ENCODE peak calls at places on chromosomes 4 and X, in nine cellular contexts. S is thoracic aorta, R is lung, N is upper lobe of right lung, E is Peyer's patch, A is colonic mucosa, Z is fibroblast of pulmonary artery, Q is pancreas, J is dorsolateral prefrontal cortex. B is an unnamed sample.

GRCh38 chrX:18449271-18449670 is 23.9 kb downstream of the CDKL5 start:
- DNase-seq in S (no peak), R (no peak), N (no peak), E (no peak), A (no peak), Z (no peak), Q (no peak), J (no peak), B (no peak)

GRCh38 chrX:115260330-115260729 is 26.4 kb upstream of the LRCH2 start:
- DNase-seq in S (no peak), R (no peak), N (no peak), E (no peak), A (no peak), Z (no peak), Q (no peak), J (no peak), B (no peak)

GRCh38 chr4:99024481-99025275 is 29.2 kb downstream of the METAP1 start:
- DNase-seq in S (no peak), R (no peak), N (no peak), E (no peak), A (peak; percentile 67), Z (no peak), Q (peak; percentile 22), J (no peak), B (no peak)

GRCh38 chr4:6245246-6246169 is 24.1 kb upstream of the WFS1 start:
- DNase-seq in S (no peak), R (no peak), N (no peak), E (no peak), A (no peak), Z (no peak), Q (peak; percentile 28), J (peak; percentile 77), B (no peak)

GRCh38 chrX:45445745-45446412 is 245.2 kb upstream of the DIPK2B start:
- DNase-seq in S (no peak), R (no peak), N (no peak), E (no peak), A (no peak), Z (peak; percentile 73), Q (no peak), J (no peak), B (no peak)

GRCh38 chr4:152935661-152936445 is at the start of gene FHDC1:
- DNase-seq in S (no peak), R (peak; percentile 82), N (peak; percentile 94), E (no peak), A (peak; percentile 86), Z (no peak), Q (peak; percentile 82), J (no peak), B (no peak)

GRCh38 chrX:133985164-133986007 is at the start of gene GPC3:
- DNase-seq in S (no peak), R (no peak), N (peak; percentile 63), E (no peak), A (peak; percentile 32), Z (peak; percentile 41), Q (peak; percentile 47), J (no peak), B (no peak)

GRCh38 chr4:17701146-17701859 is 80.1 kb downstream of the FAM184B start:
- DNase-seq in S (no peak), R (no peak), N (no peak), E (no peak), A (no peak), Z (no peak), Q (no peak), J (no peak), B (no peak)

GRCh38 chrX:50905334-50905733 is 5.2 kb upstream of the BMP15 start:
- DNase-seq in S (no peak), R (no peak), N (no peak), E (no peak), A (peak; percentile 21), Z (no peak), Q (no peak), J (no peak), B (no peak)

GRCh38 chr4:8546766-8547107 is 33.5 kb upstream of the GPR78 start:
- DNase-seq in S (no peak), R (no peak), N (peak; percentile 46), E (no peak), A (no peak), Z (no peak), Q (no peak), J (no peak), B (no peak)

DNA sequence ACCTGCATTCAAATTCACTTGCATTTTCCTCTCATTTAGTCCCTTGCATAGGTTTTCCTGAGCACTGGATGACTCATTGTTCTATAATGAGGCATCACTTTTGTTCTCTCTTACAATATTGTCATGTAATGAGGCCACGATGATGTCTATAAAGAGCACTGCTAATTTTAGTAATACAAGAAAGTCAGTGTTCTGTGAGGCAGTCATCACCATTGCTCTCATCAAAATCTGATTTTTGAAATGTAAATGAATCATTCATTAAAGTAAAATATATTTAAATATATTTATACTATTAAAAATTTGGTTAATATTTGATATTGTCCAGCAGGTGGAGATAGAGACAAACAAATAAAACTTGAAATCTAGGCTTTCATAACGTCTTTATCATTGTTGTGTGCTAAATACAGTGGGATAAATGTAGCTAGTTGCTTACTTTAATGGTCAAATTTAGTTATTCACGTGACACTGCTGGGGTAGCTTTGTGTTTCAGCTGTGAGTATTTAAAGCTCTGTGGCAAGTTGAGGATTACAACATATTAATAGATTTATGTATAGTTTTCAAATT is 15.4 kb downstream of the HMGB2 start:
- DNase-seq in S (no peak), R (no peak), N (no peak), E (no peak), A (no peak), Z (peak; percentile 77), Q (no peak), J (no peak), B (no peak)
- TF ChIP-seq CTCF in S (peak; percentile 55), R (peak; percentile 6), N (peak; percentile 51), E (no peak), A (peak; percentile 21), Z (peak; percentile 17), Q (no peak), J (peak; percentile 50), B (peak; percentile 7)

GRCh38 chrX:139429913-139430312 is 100.6 kb upstream of the F9 start:
- DNase-seq in S (no peak), R (no peak), N (no peak), E (no peak), A (no peak), Z (no peak), Q (no peak), J (no peak), B (no peak)
- TF ChIP-seq CTCF in S (no peak), R (no peak), N (no peak), E (no peak), A (no peak), Z (no peak), Q (no peak), J (no peak), B (peak; percentile 26)

GRCh38 chr4:134867027-134867426 is 665.4 kb upstream of the PABPC4L start:
- DNase-seq in S (no peak), R (no peak), N (no peak), E (no peak), A (no peak), Z (no peak), Q (no peak), J (no peak), B (no peak)

GRCh38 chr4:134862116-134862515 is 660.5 kb upstream of the PABPC4L start:
- DNase-seq in S (no peak), R (no peak), N (no peak), E (no peak), A (no peak), Z (peak; percentile 13), Q (no peak), J (no peak), B (no peak)

DNA sequence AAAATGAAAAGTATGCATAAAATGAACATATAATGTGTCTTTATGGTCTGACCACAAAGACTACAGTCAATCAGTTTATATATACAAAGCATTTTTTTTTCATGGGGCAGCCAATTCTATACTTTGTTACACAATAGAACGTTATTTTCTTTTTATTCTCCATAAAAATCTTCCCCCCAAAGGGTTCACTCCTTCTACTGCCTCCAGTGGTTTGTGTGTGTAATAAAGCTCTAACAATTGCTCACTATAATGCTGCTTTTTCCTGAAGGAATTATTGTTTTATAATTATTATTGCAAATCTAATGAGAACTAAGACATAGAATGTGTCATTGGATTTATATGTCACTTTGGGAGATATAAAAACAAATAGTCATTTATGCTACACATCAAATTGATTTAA is 664.1 kb upstream of the PABPC4L start:
- DNase-seq in S (no peak), R (no peak), N (no peak), E (no peak), A (no peak), Z (no peak), Q (no peak), J (no peak), B (no peak)
- TF ChIP-seq CTCF in S (no peak), R (no peak), N (no peak), E (no peak), A (no peak), Z (no peak), Q (no peak), J (no peak), B (no peak)

GRCh38 chr4:123851521-123851920 is 454.9 kb downstream of the SPRY1 start:
- DNase-seq in S (no peak), R (no peak), N (no peak), E (no peak), A (no peak), Z (no peak), Q (no peak), J (no peak), B (no peak)

GRCh38 chr4:123862812-123863211 is 466.2 kb downstream of the SPRY1 start:
- DNase-seq in S (no peak), R (no peak), N (no peak), E (no peak), A (no peak), Z (no peak), Q (no peak), J (no peak), B (no peak)

GRCh38 chr4:123853651-123854050 is 457.1 kb downstream of the SPRY1 start:
- DNase-seq in S (no peak), R (no peak), N (no peak), E (no peak), A (no peak), Z (no peak), Q (no peak), J (no peak), B (no peak)

GRCh38 chr4:123858465-123858864 is 461.9 kb downstream of the SPRY1 start:
- DNase-seq in S (no peak), R (no peak), N (no peak), E (no peak), A (no peak), Z (no peak), Q (no peak), J (no peak), B (no peak)

DNA sequence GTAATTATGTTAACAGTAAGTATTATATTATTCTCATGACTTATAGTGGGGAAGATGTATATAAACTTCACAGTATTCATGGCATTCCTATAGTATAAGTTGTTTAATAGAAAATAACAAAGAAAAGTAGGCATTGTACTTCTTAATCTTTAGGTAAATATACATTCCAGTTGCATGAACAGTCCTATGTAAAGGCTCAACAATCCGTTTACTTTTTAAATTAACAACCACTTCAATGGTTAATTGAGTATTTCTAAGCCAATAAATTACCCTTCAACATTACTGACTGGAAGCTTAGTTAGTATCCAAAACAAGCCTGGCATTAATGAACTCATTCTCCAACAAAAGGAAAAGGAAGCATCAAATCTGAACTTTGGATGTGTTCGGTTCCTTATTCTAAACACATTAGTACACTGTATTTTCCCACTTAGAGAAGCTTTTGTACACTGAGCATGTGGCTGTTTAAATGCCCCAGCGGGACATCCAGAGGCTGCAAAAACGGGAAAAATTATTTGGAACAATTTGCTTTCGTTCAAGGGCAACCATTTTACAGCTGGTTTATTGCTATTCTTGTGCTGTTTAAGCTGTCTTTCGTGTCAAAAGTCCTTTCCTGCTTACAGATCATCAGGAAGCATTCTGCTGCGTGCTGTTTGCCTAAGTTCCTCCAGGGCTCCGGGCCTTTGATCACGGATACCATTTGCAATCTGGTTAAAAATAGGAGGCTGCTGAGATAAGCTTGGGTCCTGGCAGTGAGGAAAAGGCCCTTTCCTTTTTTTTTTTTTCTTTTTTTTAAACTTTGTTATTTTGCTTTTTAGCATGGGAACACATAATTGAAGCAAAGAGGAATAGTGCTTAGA is 460.3 kb downstream of the SPRY1 start:
- DNase-seq in S (no peak), R (no peak), N (no peak), E (no peak), A (peak; percentile 48), Z (peak; percentile 73), Q (no peak), J (no peak), B (no peak)
- TF ChIP-seq CTCF in S (peak; percentile 29), R (no peak), N (peak; percentile 28), E (no peak), A (no peak), Z (peak; percentile 24), Q (no peak), J (no peak), B (no peak)

B was measured in AG09319.